ENCODE peak calls at places on chromosomes 4 and X, in four cellular contexts. One of them, this sample, is unnamed.

GRCh38 chr4:90112715-90113114 is 14.5 kb upstream of the CCSER1 start:
- DNase-seq in CD8-positive, alpha-beta T cell: no peak
- DNase-seq in psoas muscle: no peak
- DNase-seq in adrenal gland: no peak
- DNase-seq in this sample: no peak

GRCh38 chr4:76301068-76301774 is 5.3 kb upstream of the STBD1 start:
- DNase-seq in CD8-positive, alpha-beta T cell: no peak
- DNase-seq in psoas muscle: peak; percentile 51
- DNase-seq in adrenal gland: peak; percentile 66
- DNase-seq in this sample: no peak

GRCh38 chr4:7823416-7823824 is 116.2 kb downstream of the AFAP1 start:
- DNase-seq in CD8-positive, alpha-beta T cell: no peak
- DNase-seq in psoas muscle: peak; percentile 80
- DNase-seq in adrenal gland: no peak
- DNase-seq in this sample: no peak

GRCh38 chrX:150842198-150842553 is 56.3 kb downstream of the CD99L2 start:
- DNase-seq in CD8-positive, alpha-beta T cell: no peak
- DNase-seq in psoas muscle: no peak
- DNase-seq in adrenal gland: no peak
- DNase-seq in this sample: no peak

GRCh38 chrX:154369453-154370299 is 4.8 kb downstream of the FLNA start:
- DNase-seq in CD8-positive, alpha-beta T cell: peak; percentile 63
- DNase-seq in psoas muscle: peak; percentile 81
- DNase-seq in adrenal gland: peak; percentile 90
- DNase-seq in this sample: peak; percentile 75

GRCh38 chr4:158739600-158739999 is 16.4 kb upstream of the PPID start:
- DNase-seq in CD8-positive, alpha-beta T cell: no peak
- DNase-seq in psoas muscle: no peak
- DNase-seq in adrenal gland: no peak
- DNase-seq in this sample: no peak

GRCh38 chr4:104969394-104970066 is 177.1 kb upstream of the TET2 start:
- DNase-seq in CD8-positive, alpha-beta T cell: no peak
- DNase-seq in psoas muscle: no peak
- DNase-seq in adrenal gland: no peak
- DNase-seq in this sample: no peak

GRCh38 chr4:123974419-123975105 is 578.0 kb downstream of the SPRY1 start:
- DNase-seq in CD8-positive, alpha-beta T cell: no peak
- DNase-seq in psoas muscle: no peak
- DNase-seq in adrenal gland: no peak
- DNase-seq in this sample: no peak

GRCh38 chr4:80362578-80363181 is 27.1 kb downstream of the CFAP299 start:
- DNase-seq in CD8-positive, alpha-beta T cell: peak; percentile 38
- DNase-seq in psoas muscle: no peak
- DNase-seq in adrenal gland: no peak
- DNase-seq in this sample: peak; percentile 50

GRCh38 chr4:15677507-15677988 is 4.1 kb upstream of the FAM200B start:
- DNase-seq in CD8-positive, alpha-beta T cell: no peak
- DNase-seq in psoas muscle: no peak
- DNase-seq in adrenal gland: peak; percentile 28
- DNase-seq in this sample: no peak

GRCh38 chrX:45900751-45901150 is 644.5 kb downstream of the ZNF674 start:
- DNase-seq in CD8-positive, alpha-beta T cell: no peak
- DNase-seq in psoas muscle: no peak
- DNase-seq in adrenal gland: no peak
- DNase-seq in this sample: no peak

GRCh38 chr4:102779204-102779603 is 18.4 kb upstream of the MANBA start:
- DNase-seq in CD8-positive, alpha-beta T cell: no peak
- DNase-seq in psoas muscle: no peak
- DNase-seq in adrenal gland: no peak
- DNase-seq in this sample: no peak

GRCh38 chr4:185782523-185782922 is 29.5 kb downstream of the SORBS2 start:
- DNase-seq in CD8-positive, alpha-beta T cell: no peak
- DNase-seq in psoas muscle: no peak
- DNase-seq in adrenal gland: no peak
- DNase-seq in this sample: no peak

GRCh38 chr4:79397951-79398350 is 10.1 kb downstream of the GK2 start:
- DNase-seq in CD8-positive, alpha-beta T cell: no peak
- DNase-seq in psoas muscle: no peak
- DNase-seq in adrenal gland: no peak
- DNase-seq in this sample: no peak

GRCh38 chr4:175531405-175532091 is 280.5 kb downstream of the GPM6A start:
- DNase-seq in CD8-positive, alpha-beta T cell: no peak
- DNase-seq in psoas muscle: no peak
- DNase-seq in adrenal gland: no peak
- DNase-seq in this sample: no peak

GRCh38 chr4:145881991-145882390 is 56.6 kb downstream of the ZNF827 start:
- DNase-seq in CD8-positive, alpha-beta T cell: no peak
- DNase-seq in psoas muscle: no peak
- DNase-seq in adrenal gland: peak; percentile 49
- DNase-seq in this sample: no peak

GRCh38 chrX:111124418-111124817 is 28.4 kb downstream of the PAK3 start:
- DNase-seq in CD8-positive, alpha-beta T cell: no peak
- DNase-seq in psoas muscle: no peak
- DNase-seq in adrenal gland: no peak
- DNase-seq in this sample: no peak

GRCh38 chr4:10302096-10302495 is 155.1 kb downstream of the ZNF518B start:
- DNase-seq in CD8-positive, alpha-beta T cell: no peak
- DNase-seq in psoas muscle: no peak
- DNase-seq in adrenal gland: no peak
- DNase-seq in this sample: no peak

DNA sequence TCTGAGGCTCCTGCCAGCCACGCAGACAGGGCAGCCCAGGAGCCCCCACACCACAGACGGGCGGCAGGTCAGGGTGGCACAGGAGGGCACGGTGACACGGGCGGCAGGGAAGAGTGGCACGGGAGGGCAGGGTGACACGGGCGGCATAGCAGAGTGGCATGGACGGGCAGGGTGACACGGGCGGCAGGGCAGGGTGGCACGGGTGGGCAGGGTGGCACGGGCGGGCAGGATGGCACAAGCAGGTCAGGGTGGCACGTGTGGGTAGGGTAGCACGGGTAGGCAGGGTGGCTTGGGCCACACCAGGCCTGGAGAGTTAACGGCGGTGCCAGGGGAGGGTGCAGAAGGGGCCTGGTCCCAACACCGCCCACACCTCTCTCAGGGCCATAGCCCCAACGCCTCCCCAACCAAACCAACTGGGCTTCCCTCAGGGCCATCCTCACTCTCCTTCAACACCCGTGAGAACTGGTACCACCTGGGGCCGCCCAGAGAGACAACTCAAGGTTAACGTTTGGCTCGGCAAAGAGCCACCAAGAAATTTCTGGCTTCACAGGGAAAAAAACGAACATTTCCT is 3.4 kb downstream of the CTBP1 start:
- DNase-seq in CD8-positive, alpha-beta T cell: no peak
- DNase-seq in psoas muscle: peak; percentile 58
- DNase-seq in adrenal gland: no peak
- DNase-seq in this sample: no peak
- H3K4me3 ChIP-seq in CD8-positive, alpha-beta T cell: peak overlapping the region; percentile 77
- H3K4me3 ChIP-seq in psoas muscle: peak overlapping the region; percentile 84
- H3K4me3 ChIP-seq in adrenal gland: no peak overlapping the region
- H3K4me3 ChIP-seq in this sample: no peak overlapping the region

GRCh38 chrX:63658920-63659319 is 126.1 kb downstream of the ARHGEF9 start:
- DNase-seq in CD8-positive, alpha-beta T cell: no peak
- DNase-seq in psoas muscle: no peak
- DNase-seq in adrenal gland: no peak
- DNase-seq in this sample: no peak
- H3K27ac ChIP-seq in CD8-positive, alpha-beta T cell: no peak overlapping the region
- H3K27ac ChIP-seq in psoas muscle: no peak overlapping the region
- H3K27ac ChIP-seq in adrenal gland: no peak overlapping the region
- H3K27ac ChIP-seq in this sample: no peak overlapping the region

GRCh38 chr4:681736-682451 is 7.1 kb downstream of the SLC49A3 start:
- DNase-seq in CD8-positive, alpha-beta T cell: no peak
- DNase-seq in psoas muscle: peak; percentile 61
- DNase-seq in adrenal gland: peak; percentile 56
- DNase-seq in this sample: no peak
- H3K4me3 ChIP-seq in CD8-positive, alpha-beta T cell: no peak overlapping the region
- H3K4me3 ChIP-seq in psoas muscle: no peak overlapping the region
- H3K4me3 ChIP-seq in adrenal gland: no peak overlapping the region
- H3K4me3 ChIP-seq in this sample: no peak overlapping the region

DNA sequence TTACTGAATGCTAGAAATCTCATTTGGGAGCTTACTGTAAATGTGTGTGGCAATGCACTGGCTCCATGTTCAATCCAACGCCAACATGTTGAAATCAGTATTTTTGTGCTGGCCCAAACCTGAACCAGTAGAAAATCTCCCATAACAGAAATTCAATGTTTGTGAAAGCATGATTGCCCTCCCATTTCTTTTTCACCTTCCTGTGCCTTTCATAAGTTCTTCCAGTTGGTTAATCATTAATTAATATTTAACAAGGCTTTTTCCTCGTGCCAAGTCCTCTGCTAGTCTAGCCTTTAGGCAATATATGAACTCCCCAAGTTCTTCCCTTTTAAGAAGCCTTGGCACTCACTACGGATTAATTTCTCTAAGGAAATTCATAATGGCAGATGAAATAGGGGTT is 1.3 kb upstream of the PLS3 start:
- DNase-seq in CD8-positive, alpha-beta T cell: no peak
- DNase-seq in psoas muscle: no peak
- DNase-seq in adrenal gland: no peak
- DNase-seq in this sample: no peak
- H3K27ac ChIP-seq in CD8-positive, alpha-beta T cell: no peak overlapping the region
- H3K27ac ChIP-seq in psoas muscle: no peak overlapping the region
- H3K27ac ChIP-seq in adrenal gland: no peak overlapping the region
- H3K27ac ChIP-seq in this sample: no peak overlapping the region

DNA sequence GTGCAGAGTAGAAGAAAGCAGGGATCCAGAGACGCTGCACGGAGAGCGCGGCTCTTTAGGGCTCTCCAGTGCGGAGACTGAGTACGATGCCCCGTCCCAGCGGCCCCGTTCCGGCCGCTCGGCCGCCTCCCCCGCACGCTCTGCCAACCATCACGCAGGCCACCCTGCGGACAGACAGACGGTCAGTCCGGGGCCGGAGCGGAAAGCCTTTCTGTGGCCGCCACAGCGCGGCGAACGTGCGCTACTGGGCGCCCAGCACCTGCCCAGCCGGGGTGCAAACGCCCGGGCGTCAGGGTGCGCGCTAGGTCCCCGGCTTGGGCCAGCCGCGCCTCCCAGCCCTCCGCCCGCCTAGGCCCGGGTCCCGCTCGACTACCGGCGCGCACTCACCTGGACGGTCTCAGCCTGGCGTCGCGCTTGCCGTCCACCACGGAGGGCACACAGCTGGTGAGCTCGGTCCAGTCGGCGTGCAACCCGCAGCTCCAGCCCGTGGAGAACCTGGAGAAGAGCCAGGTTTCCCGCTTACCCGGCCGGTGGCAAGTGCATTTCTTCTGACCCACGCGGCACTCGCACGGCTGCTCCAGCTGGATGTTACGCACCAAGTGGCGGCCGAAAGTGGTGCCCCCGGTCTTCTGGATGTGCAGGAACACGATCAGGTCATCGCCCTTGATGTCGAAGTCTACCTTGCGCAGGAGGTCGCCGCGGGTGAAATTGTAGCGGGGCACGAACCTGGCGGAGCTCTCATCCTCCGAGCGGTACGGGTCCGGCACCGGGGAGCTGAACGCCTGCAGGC is 1.8 kb downstream of the HS6ST2 start:
- DNase-seq in CD8-positive, alpha-beta T cell: no peak
- DNase-seq in psoas muscle: no peak
- DNase-seq in adrenal gland: no peak
- DNase-seq in this sample: no peak
- H3K4me3 ChIP-seq in CD8-positive, alpha-beta T cell: no peak overlapping the region
- H3K4me3 ChIP-seq in psoas muscle: peak overlapping the region; percentile 66
- H3K4me3 ChIP-seq in adrenal gland: no peak overlapping the region
- H3K4me3 ChIP-seq in this sample: no peak overlapping the region

GRCh38 chr4:138736362-138736761 is 279.2 kb upstream of the NOCT start:
- DNase-seq in CD8-positive, alpha-beta T cell: no peak
- DNase-seq in psoas muscle: no peak
- DNase-seq in adrenal gland: no peak
- DNase-seq in this sample: no peak
- H3K27ac ChIP-seq in CD8-positive, alpha-beta T cell: no peak overlapping the region
- H3K27ac ChIP-seq in psoas muscle: no peak overlapping the region
- H3K27ac ChIP-seq in adrenal gland: no peak overlapping the region
- H3K27ac ChIP-seq in this sample: no peak overlapping the region

This sample was measured in CD4-positive, CD25-positive, alpha-beta regulatory T cell.